ENCODE peak calls at places on chromosomes 13 and 19, in eight cellular contexts. K is activated CD8-positive, alpha-beta T cell treated with anti-CD3 and anti-CD28 coated beads, Interleukin-2, amount 10 ng/mL, durations not matched to agents 7 days and 5 days; O is stimulated activated CD4-positive, alpha-beta T cell treated with anti-CD3 and anti-CD28 coated beads, Interleukin-1b, Interleukin-23, amount 100 ng/mL, for 4 hours; Q is activated T-cell treated with anti-CD3 and anti-CD28 coated beads, Interleukin-2, amount 50 U/mL, for 48 hours; U is activated B cell treated with CpG ODN at 0.5 μM for 24 hours; T is AG09309; M is HL-60; Y is aorta. W is an unnamed sample.

GRCh38 chr13:106911602-106912001 is 343.7 kb upstream of the ARGLU1 start:
- DNase-seq in O (no peak), Y (no peak), K (no peak), M (no peak), Q (no peak), U (no peak), T (no peak), W (no peak)

GRCh38 chr19:5339950-5340636 is 519 bp downstream of the PTPRS start:
- DNase-seq in U (no peak), Y (no peak), T (no peak), Q (peak; percentile 37), M (no peak), K (no peak), O (no peak), W (no peak)

GRCh38 chr19:12117203-12117970 is 22.8 kb downstream of the ZNF20 start:
- DNase-seq in M (no peak), Y (no peak), U (no peak), T (no peak), K (no peak), O (no peak), Q (no peak), W (no peak)

GRCh38 chr13:34361528-34361927 is 543.6 kb downstream of the RFC3 start:
- DNase-seq in T (peak; percentile 77), K (no peak), Y (no peak), M (no peak), O (no peak), U (no peak), Q (no peak), W (no peak)

GRCh38 chr19:10544242-10544752 is 593 bp downstream of the ATG4D start:
- DNase-seq in T (no peak), K (peak; percentile 48), M (peak; percentile 33), Q (peak; percentile 57), O (no peak), U (peak; percentile 29), Y (no peak), W (no peak)

GRCh38 chr19:3986260-3987041 is 1.2 kb upstream of the EEF2 start:
- DNase-seq in O (peak; percentile 51), Q (peak; percentile 73), K (peak; percentile 83), U (no peak), M (peak; percentile 80), Y (peak; percentile 47), T (peak; percentile 38), W (peak; percentile 93)

GRCh38 chr19:41324231-41324702 is 14.3 kb downstream of the CCDC97 start:
- DNase-seq in O (no peak), T (no peak), Y (no peak), Q (no peak), U (no peak), M (no peak), K (no peak), W (no peak)

GRCh38 chr13:39777527-39778061 is 122.1 kb downstream of the COG6 start:
- DNase-seq in U (no peak), T (peak; percentile 87), M (peak; percentile 18), K (no peak), Q (peak; percentile 64), Y (no peak), O (peak; percentile 18), W (peak; percentile 48)

GRCh38 chr19:36547001-36547732 is 19.1 kb upstream of the ZNF260 start:
- DNase-seq in Q (no peak), T (no peak), O (no peak), K (no peak), U (no peak), M (no peak), Y (no peak), W (no peak)

GRCh38 chr13:70253834-70254233 is 145.6 kb upstream of the KLHL1 start:
- DNase-seq in M (no peak), Y (no peak), K (no peak), Q (no peak), T (no peak), U (no peak), O (no peak), W (no peak)

W was measured in AML-193.